ENCODE peak calls at places on chromosomes 3 and 15, in ten cellular contexts. D is HT-29; X is T-helper 17 cell; H is fibroblast of mammary gland; F is Daoy; L is HS-5; S is cardiac muscle cell; B is stimulated activated CD4-positive, alpha-beta T cell treated with anti-CD3 and anti-CD28 coated beads, TNF-alpha, amount 100 ng/mL, for 4 hours; M is left ventricle myocardium superior; G is NCI-H1105. I is an unnamed sample.
A peak's percentile ranks its signal among the peaks of the same experiment; 100 is the strongest.

GRCh38 chr3:37739579-37740290 is 121.9 kb upstream of the CTDSPL start:
- DNase-seq in L (no peak), F (no peak), B (no peak), D (no peak), H (no peak), S (peak; percentile 87), M (peak; percentile 69), G (no peak), X (no peak), I (no peak)

GRCh38 chr15:89221543-89221942 is at the start of gene RLBP1:
- DNase-seq in L (no peak), G (no peak), X (no peak), S (no peak), F (peak; percentile 43), B (no peak), M (no peak), D (no peak), H (no peak), I (no peak)

GRCh38 chr15:79674124-79674465 is 222.7 kb downstream of the MTHFS start:
- DNase-seq in F (no peak), H (no peak), G (no peak), D (no peak), L (no peak), S (no peak), M (no peak), X (no peak), B (no peak), I (no peak)

GRCh38 chr15:84598993-84599392 is 1.8 kb upstream of the ZSCAN2 start:
- DNase-seq in S (peak; percentile 59), D (peak; percentile 75), F (peak; percentile 23), B (no peak), L (no peak), X (no peak), G (no peak), H (peak; percentile 74), M (no peak), I (peak; percentile 84)

GRCh38 chr3:150251654-150252053 is 156.4 kb upstream of the TSC22D2 start:
- DNase-seq in L (no peak), D (peak; percentile 26), M (no peak), G (no peak), S (no peak), B (no peak), H (peak; percentile 55), F (peak; percentile 42), X (no peak), I (peak; percentile 66)

GRCh38 chr3:146139586-146140110 is 21.3 kb downstream of the PLOD2 start:
- DNase-seq in H (no peak), S (no peak), L (no peak), G (no peak), F (no peak), D (no peak), X (no peak), M (no peak), B (no peak), I (no peak)

GRCh38 chr15:47577476-47577875 is 139.8 kb upstream of the SEMA6D start:
- DNase-seq in M (no peak), S (peak; percentile 68), D (no peak), L (no peak), B (no peak), H (no peak), F (no peak), X (no peak), G (no peak), I (peak; percentile 24)

GRCh38 chr15:82874267-82874666 is 64.8 kb downstream of the WHAMM start:
- DNase-seq in L (no peak), G (no peak), X (no peak), B (no peak), H (no peak), M (no peak), S (no peak), D (no peak), F (no peak), I (no peak)

GRCh38 chr15:79962178-79962577 is 8.8 kb downstream of the BCL2A1 start:
- DNase-seq in S (no peak), F (no peak), M (no peak), X (no peak), H (no peak), G (no peak), D (no peak), L (no peak), B (no peak), I (no peak)

GRCh38 chr3:13012228-13012691 is 61.0 kb downstream of the IQSEC1 start:
- DNase-seq in D (no peak), B (no peak), M (peak; percentile 84), X (peak; percentile 28), G (no peak), L (no peak), F (peak; percentile 61), S (no peak), H (no peak), I (no peak)

GRCh38 chr3:97817965-97818364 is 3.8 kb upstream of the CRYBG3 start:
- DNase-seq in F (no peak), S (no peak), L (no peak), G (peak; percentile 92), D (no peak), H (no peak), M (no peak), X (no peak), B (no peak), I (no peak)

GRCh38 chr3:139811331-139811730 is 123.7 kb upstream of the CLSTN2 start:
- DNase-seq in D (no peak), H (no peak), F (no peak), L (no peak), S (no peak), B (no peak), G (no peak), X (no peak), M (no peak), I (peak; percentile 63)

GRCh38 chr3:193808317-193808716 is 215.3 kb downstream of the OPA1 start:
- DNase-seq in F (no peak), M (no peak), H (no peak), L (no peak), G (no peak), X (no peak), B (no peak), D (no peak), S (no peak), I (no peak)

GRCh38 chr15:65409284-65409631 is 13.5 kb downstream of the IGDCC4 start:
- DNase-seq in D (no peak), X (no peak), G (no peak), S (no peak), F (peak; percentile 97), L (peak; percentile 85), B (no peak), M (no peak), H (peak; percentile 100), I (peak; percentile 96)